ENCODE peak calls at places on chromosomes 6 and 20, in six cellular contexts. One of them, this sample, is unnamed.

GRCh38 chr6:108526739-108527174 is 34.0 kb upstream of the FOXO3 start:
- DNase-seq in WTC11: no peak
- DNase-seq in body of pancreas: peak
- DNase-seq in osteoblast: no peak
- DNase-seq in dorsolateral prefrontal cortex: no peak
- DNase-seq in upper lobe of right lung: no peak
- DNase-seq in this sample: no peak

GRCh38 chr6:3316363-3316762 is 57.6 kb downstream of the PSMG4 start:
- DNase-seq in WTC11: no peak
- DNase-seq in body of pancreas: no peak
- DNase-seq in osteoblast: peak
- DNase-seq in dorsolateral prefrontal cortex: no peak
- DNase-seq in upper lobe of right lung: no peak
- DNase-seq in this sample: no peak

GRCh38 chr20:36491901-36492617 is 49.3 kb upstream of the MYL9 start:
- DNase-seq in WTC11: no peak
- DNase-seq in body of pancreas: no peak
- DNase-seq in osteoblast: no peak
- DNase-seq in dorsolateral prefrontal cortex: no peak
- DNase-seq in upper lobe of right lung: no peak
- DNase-seq in this sample: no peak

GRCh38 chr6:158784505-158784904 is 34.7 kb downstream of the EZR start:
- DNase-seq in WTC11: no peak
- DNase-seq in body of pancreas: no peak
- DNase-seq in osteoblast: no peak
- DNase-seq in dorsolateral prefrontal cortex: no peak
- DNase-seq in upper lobe of right lung: no peak
- DNase-seq in this sample: no peak

GRCh38 chr6:22101163-22101562 is 195.7 kb downstream of the PRL start:
- DNase-seq in WTC11: no peak
- DNase-seq in body of pancreas: no peak
- DNase-seq in osteoblast: no peak
- DNase-seq in dorsolateral prefrontal cortex: no peak
- DNase-seq in upper lobe of right lung: no peak
- DNase-seq in this sample: no peak

GRCh38 chr6:127462391-127462790 is 3.2 kb upstream of the KIAA0408 start:
- DNase-seq in WTC11: no peak
- DNase-seq in body of pancreas: no peak
- DNase-seq in osteoblast: no peak
- DNase-seq in dorsolateral prefrontal cortex: no peak
- DNase-seq in upper lobe of right lung: no peak
- DNase-seq in this sample: no peak

GRCh38 chr20:57008217-57008616 is 258.2 kb downstream of the BMP7 start:
- DNase-seq in WTC11: no peak
- DNase-seq in body of pancreas: no peak
- DNase-seq in osteoblast: no peak
- DNase-seq in dorsolateral prefrontal cortex: no peak
- DNase-seq in upper lobe of right lung: no peak
- DNase-seq in this sample: no peak

GRCh38 chr6:39166189-39166917 is 51.4 kb upstream of the SAYSD1 start:
- DNase-seq in WTC11: peak
- DNase-seq in body of pancreas: peak
- DNase-seq in osteoblast: peak
- DNase-seq in dorsolateral prefrontal cortex: peak
- DNase-seq in upper lobe of right lung: peak
- DNase-seq in this sample: peak

GRCh38 chr6:156175433-156175832 is 601.7 kb upstream of the ARID1B start:
- DNase-seq in WTC11: no peak
- DNase-seq in body of pancreas: no peak
- DNase-seq in osteoblast: no peak
- DNase-seq in dorsolateral prefrontal cortex: no peak
- DNase-seq in upper lobe of right lung: no peak
- DNase-seq in this sample: no peak

GRCh38 chr20:34022154-34022842 is 28.6 kb downstream of the RALY start:
- DNase-seq in WTC11: no peak
- DNase-seq in body of pancreas: no peak
- DNase-seq in osteoblast: peak
- DNase-seq in dorsolateral prefrontal cortex: no peak
- DNase-seq in upper lobe of right lung: no peak
- DNase-seq in this sample: no peak

GRCh38 chr6:162670345-162670744 is 57.2 kb downstream of the PRKN start:
- DNase-seq in WTC11: no peak
- DNase-seq in body of pancreas: no peak
- DNase-seq in osteoblast: no peak
- DNase-seq in dorsolateral prefrontal cortex: no peak
- DNase-seq in upper lobe of right lung: no peak
- DNase-seq in this sample: no peak

GRCh38 chr6:70413829-70414494 is 654 bp downstream of the FAM135A start:
- DNase-seq in WTC11: no peak
- DNase-seq in body of pancreas: no peak
- DNase-seq in osteoblast: peak
- DNase-seq in dorsolateral prefrontal cortex: no peak
- DNase-seq in upper lobe of right lung: no peak
- DNase-seq in this sample: no peak

GRCh38 chr6:3593161-3593560 is 136.3 kb upstream of the SLC22A23 start:
- DNase-seq in WTC11: no peak
- DNase-seq in body of pancreas: no peak
- DNase-seq in osteoblast: no peak
- DNase-seq in dorsolateral prefrontal cortex: no peak
- DNase-seq in upper lobe of right lung: no peak
- DNase-seq in this sample: no peak

GRCh38 chr6:15501806-15502450 is 160.9 kb downstream of the DTNBP1 start:
- DNase-seq in WTC11: no peak
- DNase-seq in body of pancreas: no peak
- DNase-seq in osteoblast: peak
- DNase-seq in dorsolateral prefrontal cortex: peak
- DNase-seq in upper lobe of right lung: peak
- DNase-seq in this sample: no peak

GRCh38 chr20:17938889-17939619 is 29.5 kb downstream of the SNX5 start:
- DNase-seq in WTC11: peak
- DNase-seq in body of pancreas: peak
- DNase-seq in osteoblast: peak
- DNase-seq in dorsolateral prefrontal cortex: peak
- DNase-seq in upper lobe of right lung: peak
- DNase-seq in this sample: peak

GRCh38 chr20:37990571-37991151 is 42.6 kb downstream of the TTI1 start:
- DNase-seq in WTC11: no peak
- DNase-seq in body of pancreas: peak
- DNase-seq in osteoblast: peak
- DNase-seq in dorsolateral prefrontal cortex: no peak
- DNase-seq in upper lobe of right lung: peak
- DNase-seq in this sample: no peak

GRCh38 chr6:145929037-145929633 is 35.0 kb downstream of the SHPRH start:
- DNase-seq in WTC11: no peak
- DNase-seq in body of pancreas: no peak
- DNase-seq in osteoblast: no peak
- DNase-seq in dorsolateral prefrontal cortex: no peak
- DNase-seq in upper lobe of right lung: no peak
- DNase-seq in this sample: no peak

GRCh38 chr20:33211817-33212424 is 5.2 kb upstream of the BPIFA3 start:
- DNase-seq in WTC11: peak
- DNase-seq in body of pancreas: peak
- DNase-seq in osteoblast: no peak
- DNase-seq in dorsolateral prefrontal cortex: peak
- DNase-seq in upper lobe of right lung: no peak
- DNase-seq in this sample: peak

GRCh38 chr6:157682856-157683481 is 140.1 kb upstream of the SNX9 start:
- DNase-seq in WTC11: no peak
- DNase-seq in body of pancreas: no peak
- DNase-seq in osteoblast: peak
- DNase-seq in dorsolateral prefrontal cortex: no peak
- DNase-seq in upper lobe of right lung: no peak
- DNase-seq in this sample: no peak

GRCh38 chr6:169393753-169394152 is 140.1 kb upstream of the THBS2 start:
- DNase-seq in WTC11: no peak
- DNase-seq in body of pancreas: no peak
- DNase-seq in osteoblast: no peak
- DNase-seq in dorsolateral prefrontal cortex: no peak
- DNase-seq in upper lobe of right lung: no peak
- DNase-seq in this sample: no peak

GRCh38 chr20:64104667-64105451 is 2.5 kb downstream of the NPBWR2 start:
- DNase-seq in WTC11: no peak
- DNase-seq in body of pancreas: no peak
- DNase-seq in osteoblast: peak
- DNase-seq in dorsolateral prefrontal cortex: no peak
- DNase-seq in upper lobe of right lung: peak
- DNase-seq in this sample: no peak

GRCh38 chr6:150739711-150740349 is 125.7 kb upstream of the MTHFD1L start:
- DNase-seq in WTC11: no peak
- DNase-seq in body of pancreas: no peak
- DNase-seq in osteoblast: no peak
- DNase-seq in dorsolateral prefrontal cortex: no peak
- DNase-seq in upper lobe of right lung: no peak
- DNase-seq in this sample: no peak

GRCh38 chr6:139888691-139889122 is 514.3 kb upstream of the CITED2 start:
- DNase-seq in WTC11: peak
- DNase-seq in body of pancreas: no peak
- DNase-seq in osteoblast: no peak
- DNase-seq in dorsolateral prefrontal cortex: no peak
- DNase-seq in upper lobe of right lung: no peak
- DNase-seq in this sample: peak

GRCh38 chr6:108732101-108732870 is 115.9 kb upstream of the ARMC2 start:
- DNase-seq in WTC11: no peak
- DNase-seq in body of pancreas: no peak
- DNase-seq in osteoblast: peak
- DNase-seq in dorsolateral prefrontal cortex: no peak
- DNase-seq in upper lobe of right lung: no peak
- DNase-seq in this sample: no peak

GRCh38 chr6:79724816-79725215 is 93.7 kb downstream of the SH3BGRL2 start:
- DNase-seq in WTC11: no peak
- DNase-seq in body of pancreas: no peak
- DNase-seq in osteoblast: no peak
- DNase-seq in dorsolateral prefrontal cortex: peak
- DNase-seq in upper lobe of right lung: no peak
- DNase-seq in this sample: no peak

GRCh38 chr20:44703956-44704488 is 11.1 kb upstream of the CCN5 start:
- DNase-seq in WTC11: no peak
- DNase-seq in body of pancreas: no peak
- DNase-seq in osteoblast: no peak
- DNase-seq in dorsolateral prefrontal cortex: no peak
- DNase-seq in upper lobe of right lung: no peak
- DNase-seq in this sample: no peak

GRCh38 chr6:168070804-168071203 is 8.2 kb downstream of the FRMD1 start:
- DNase-seq in WTC11: no peak
- DNase-seq in body of pancreas: no peak
- DNase-seq in osteoblast: no peak
- DNase-seq in dorsolateral prefrontal cortex: no peak
- DNase-seq in upper lobe of right lung: no peak
- DNase-seq in this sample: no peak

GRCh38 chr6:33014841-33015634 is 5.6 kb upstream of the HLA-DOA start:
- DNase-seq in WTC11: no peak
- DNase-seq in body of pancreas: peak
- DNase-seq in osteoblast: peak
- DNase-seq in dorsolateral prefrontal cortex: peak
- DNase-seq in upper lobe of right lung: no peak
- DNase-seq in this sample: peak

GRCh38 chr6:105609375-105609991 is 206.6 kb upstream of the PREP start:
- DNase-seq in WTC11: no peak
- DNase-seq in body of pancreas: no peak
- DNase-seq in osteoblast: peak
- DNase-seq in dorsolateral prefrontal cortex: peak
- DNase-seq in upper lobe of right lung: peak
- DNase-seq in this sample: no peak

GRCh38 chr20:46324960-46325703 is 16.8 kb upstream of the CDH22 start:
- DNase-seq in WTC11: peak
- DNase-seq in body of pancreas: peak
- DNase-seq in osteoblast: peak
- DNase-seq in dorsolateral prefrontal cortex: no peak
- DNase-seq in upper lobe of right lung: no peak
- DNase-seq in this sample: peak
- TF ChIP-seq CTCF in WTC11: no peak
- TF ChIP-seq CTCF in body of pancreas: peak
- TF ChIP-seq CTCF in osteoblast: peak
- TF ChIP-seq CTCF in dorsolateral prefrontal cortex: peak
- TF ChIP-seq CTCF in upper lobe of right lung: no peak
- TF ChIP-seq CTCF in this sample: peak

GRCh38 chr6:68572975-68573374 is 62.1 kb upstream of the ADGRB3 start:
- DNase-seq in WTC11: no peak
- DNase-seq in body of pancreas: no peak
- DNase-seq in osteoblast: no peak
- DNase-seq in dorsolateral prefrontal cortex: no peak
- DNase-seq in upper lobe of right lung: no peak
- DNase-seq in this sample: no peak

GRCh38 chr6:68575765-68576439 is 59.2 kb upstream of the ADGRB3 start:
- DNase-seq in WTC11: peak
- DNase-seq in body of pancreas: peak
- DNase-seq in osteoblast: peak
- DNase-seq in dorsolateral prefrontal cortex: peak
- DNase-seq in upper lobe of right lung: peak
- DNase-seq in this sample: peak

DNA sequence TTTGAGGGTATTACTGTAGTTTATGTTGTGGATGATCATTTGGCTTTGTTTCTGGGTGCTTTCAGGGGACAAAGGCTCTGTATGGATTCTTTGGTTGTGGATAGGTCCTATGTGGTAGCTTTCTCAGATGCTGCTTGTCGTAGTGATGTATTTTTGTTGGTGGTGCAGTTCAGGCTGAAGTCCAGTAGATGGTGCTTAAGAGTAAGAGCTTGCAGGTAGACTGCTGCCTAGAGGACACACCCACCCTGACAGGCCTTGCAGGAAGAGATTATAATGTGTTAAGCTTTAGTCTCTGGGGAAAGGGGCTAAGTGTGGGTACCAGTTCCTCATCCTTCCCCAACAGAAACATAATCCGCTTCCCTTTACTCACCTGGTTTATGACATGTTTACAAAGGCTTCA is 62.6 kb upstream of the ADGRB3 start:
- DNase-seq in WTC11: peak
- DNase-seq in body of pancreas: no peak
- DNase-seq in osteoblast: no peak
- DNase-seq in dorsolateral prefrontal cortex: no peak
- DNase-seq in upper lobe of right lung: no peak
- DNase-seq in this sample: peak
- TF ChIP-seq CTCF in WTC11: peak
- TF ChIP-seq CTCF in body of pancreas: peak
- TF ChIP-seq CTCF in osteoblast: no peak
- TF ChIP-seq CTCF in dorsolateral prefrontal cortex: peak
- TF ChIP-seq CTCF in upper lobe of right lung: peak
- TF ChIP-seq CTCF in this sample: peak

GRCh38 chr20:25301357-25301920 is 53.6 kb downstream of the PYGB start:
- DNase-seq in WTC11: no peak
- DNase-seq in body of pancreas: no peak
- DNase-seq in osteoblast: peak
- DNase-seq in dorsolateral prefrontal cortex: no peak
- DNase-seq in upper lobe of right lung: no peak
- DNase-seq in this sample: no peak
- TF ChIP-seq CTCF in WTC11: no peak
- TF ChIP-seq CTCF in body of pancreas: no peak
- TF ChIP-seq CTCF in osteoblast: no peak
- TF ChIP-seq CTCF in dorsolateral prefrontal cortex: no peak
- TF ChIP-seq CTCF in upper lobe of right lung: no peak
- TF ChIP-seq CTCF in this sample: no peak

DNA sequence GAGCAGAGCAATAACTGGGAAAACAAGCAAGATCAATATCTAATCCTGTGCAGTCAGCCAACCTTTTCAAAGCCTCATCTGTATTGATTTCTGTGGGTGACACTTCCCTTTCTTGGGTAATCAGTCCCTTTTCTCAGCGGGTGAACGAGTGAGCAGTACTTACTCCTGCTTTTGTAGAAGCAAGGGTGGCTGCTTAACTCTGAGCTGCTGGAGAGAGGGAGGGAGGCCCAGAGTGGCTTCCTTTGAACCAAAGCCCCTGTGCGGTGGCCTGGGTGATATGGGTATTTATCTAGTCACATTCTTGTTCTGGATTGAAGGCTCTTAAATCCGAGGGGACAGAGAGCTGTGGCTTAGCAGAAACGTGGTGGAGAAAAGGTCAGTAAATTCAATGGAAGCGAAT is 254.8 kb upstream of the CHD6 start:
- DNase-seq in WTC11: no peak
- DNase-seq in body of pancreas: no peak
- DNase-seq in osteoblast: no peak
- DNase-seq in dorsolateral prefrontal cortex: no peak
- DNase-seq in upper lobe of right lung: no peak
- DNase-seq in this sample: no peak
- TF ChIP-seq CTCF in WTC11: no peak
- TF ChIP-seq CTCF in body of pancreas: no peak
- TF ChIP-seq CTCF in osteoblast: no peak
- TF ChIP-seq CTCF in dorsolateral prefrontal cortex: no peak
- TF ChIP-seq CTCF in upper lobe of right lung: no peak
- TF ChIP-seq CTCF in this sample: no peak

This sample was measured in neural crest cell.